ENCODE peak calls at places on chromosomes 16 and 17, in ten cellular contexts. One of them, this sample, is unnamed.

GRCh38 chr17:43570518-43570928 is 24.4 kb upstream of the ETV4 start:
- DNase-seq in upper lobe of right lung: no peak
- DNase-seq in fibroblast of pulmonary artery: no peak
- DNase-seq in heart right ventricle: no peak
- DNase-seq in bronchial epithelial cell: peak
- DNase-seq in hepatocyte: no peak
- DNase-seq in kidney: no peak
- DNase-seq in GM23338: no peak
- DNase-seq in dorsolateral prefrontal cortex: peak
- DNase-seq in tibial artery: no peak
- DNase-seq in this sample: no peak

GRCh38 chr17:75909051-75909811 is 4.5 kb upstream of the MRPL38 start:
- DNase-seq in upper lobe of right lung: peak
- DNase-seq in fibroblast of pulmonary artery: no peak
- DNase-seq in heart right ventricle: no peak
- DNase-seq in bronchial epithelial cell: no peak
- DNase-seq in hepatocyte: no peak
- DNase-seq in kidney: no peak
- DNase-seq in GM23338: no peak
- DNase-seq in dorsolateral prefrontal cortex: no peak
- DNase-seq in tibial artery: no peak
- DNase-seq in this sample: no peak

GRCh38 chr16:11133344-11133921 is 122.6 kb downstream of the SOCS1 start:
- DNase-seq in upper lobe of right lung: peak
- DNase-seq in fibroblast of pulmonary artery: peak
- DNase-seq in heart right ventricle: peak
- DNase-seq in bronchial epithelial cell: peak
- DNase-seq in hepatocyte: peak
- DNase-seq in kidney: peak
- DNase-seq in GM23338: no peak
- DNase-seq in dorsolateral prefrontal cortex: no peak
- DNase-seq in tibial artery: peak
- DNase-seq in this sample: peak

GRCh38 chr17:31535581-31535981 is 144.1 kb downstream of the RAB11FIP4 start:
- DNase-seq in upper lobe of right lung: no peak
- DNase-seq in fibroblast of pulmonary artery: no peak
- DNase-seq in heart right ventricle: no peak
- DNase-seq in bronchial epithelial cell: no peak
- DNase-seq in hepatocyte: no peak
- DNase-seq in kidney: peak
- DNase-seq in GM23338: no peak
- DNase-seq in dorsolateral prefrontal cortex: no peak
- DNase-seq in tibial artery: no peak
- DNase-seq in this sample: no peak

GRCh38 chr17:82097187-82097918 is 683 bp downstream of the FASN start:
- DNase-seq in upper lobe of right lung: peak
- DNase-seq in fibroblast of pulmonary artery: peak
- DNase-seq in heart right ventricle: peak
- DNase-seq in bronchial epithelial cell: no peak
- DNase-seq in hepatocyte: peak
- DNase-seq in kidney: peak
- DNase-seq in GM23338: peak
- DNase-seq in dorsolateral prefrontal cortex: no peak
- DNase-seq in tibial artery: no peak
- DNase-seq in this sample: no peak

GRCh38 chr17:954431-955164 is 25.0 kb downstream of the NXN start:
- DNase-seq in upper lobe of right lung: no peak
- DNase-seq in fibroblast of pulmonary artery: peak
- DNase-seq in heart right ventricle: no peak
- DNase-seq in bronchial epithelial cell: no peak
- DNase-seq in hepatocyte: peak
- DNase-seq in kidney: peak
- DNase-seq in GM23338: peak
- DNase-seq in dorsolateral prefrontal cortex: no peak
- DNase-seq in tibial artery: no peak
- DNase-seq in this sample: no peak

GRCh38 chr17:82419471-82419995 is 1.1 kb upstream of the OGFOD3 start:
- DNase-seq in upper lobe of right lung: no peak
- DNase-seq in fibroblast of pulmonary artery: no peak
- DNase-seq in heart right ventricle: no peak
- DNase-seq in bronchial epithelial cell: no peak
- DNase-seq in hepatocyte: no peak
- DNase-seq in kidney: no peak
- DNase-seq in GM23338: no peak
- DNase-seq in dorsolateral prefrontal cortex: no peak
- DNase-seq in tibial artery: no peak
- DNase-seq in this sample: no peak

GRCh38 chr16:23436992-23437391 is 16.0 kb downstream of the COG7 start:
- DNase-seq in upper lobe of right lung: no peak
- DNase-seq in fibroblast of pulmonary artery: no peak
- DNase-seq in heart right ventricle: no peak
- DNase-seq in bronchial epithelial cell: no peak
- DNase-seq in hepatocyte: no peak
- DNase-seq in kidney: no peak
- DNase-seq in GM23338: no peak
- DNase-seq in dorsolateral prefrontal cortex: no peak
- DNase-seq in tibial artery: no peak
- DNase-seq in this sample: no peak

GRCh38 chr16:66660422-66661209 is 35.9 kb downstream of the CMTM4 start:
- DNase-seq in upper lobe of right lung: peak
- DNase-seq in fibroblast of pulmonary artery: peak
- DNase-seq in heart right ventricle: peak
- DNase-seq in bronchial epithelial cell: peak
- DNase-seq in hepatocyte: peak
- DNase-seq in kidney: peak
- DNase-seq in GM23338: peak
- DNase-seq in dorsolateral prefrontal cortex: peak
- DNase-seq in tibial artery: peak
- DNase-seq in this sample: peak

DNA sequence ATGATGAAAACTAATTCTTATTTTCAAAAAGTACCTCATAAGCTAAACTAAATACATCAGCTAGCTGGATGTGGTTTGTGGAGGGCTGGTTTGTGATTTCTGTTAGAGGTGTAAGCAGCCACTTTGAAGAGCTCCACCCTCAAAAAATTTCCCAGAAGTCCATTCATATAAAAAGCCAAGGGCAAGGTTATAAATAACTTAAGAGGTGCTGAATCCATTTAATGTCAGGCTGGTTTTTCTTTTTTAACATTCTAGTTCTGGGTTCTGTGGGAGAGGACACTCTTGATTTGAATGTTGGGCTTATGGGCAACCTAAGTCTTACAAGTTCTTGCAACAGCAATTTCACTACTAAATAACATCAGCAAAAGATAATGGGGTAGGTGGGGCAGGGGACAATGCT is 3.4 kb upstream of the WIPI1 start:
- DNase-seq in upper lobe of right lung: no peak
- DNase-seq in fibroblast of pulmonary artery: no peak
- DNase-seq in heart right ventricle: no peak
- DNase-seq in bronchial epithelial cell: no peak
- DNase-seq in hepatocyte: no peak
- DNase-seq in kidney: no peak
- DNase-seq in GM23338: no peak
- DNase-seq in dorsolateral prefrontal cortex: no peak
- DNase-seq in tibial artery: no peak
- DNase-seq in this sample: no peak
- H3K4me3 ChIP-seq in upper lobe of right lung: no peak
- H3K4me3 ChIP-seq in fibroblast of pulmonary artery: no peak
- H3K4me3 ChIP-seq in heart right ventricle: no peak
- H3K4me3 ChIP-seq in bronchial epithelial cell: no peak
- H3K4me3 ChIP-seq in hepatocyte: no peak
- H3K4me3 ChIP-seq in kidney: no peak
- H3K4me3 ChIP-seq in GM23338: no peak
- H3K4me3 ChIP-seq in dorsolateral prefrontal cortex: no peak
- H3K4me3 ChIP-seq in tibial artery: no peak
- H3K4me3 ChIP-seq in this sample: no peak

DNA sequence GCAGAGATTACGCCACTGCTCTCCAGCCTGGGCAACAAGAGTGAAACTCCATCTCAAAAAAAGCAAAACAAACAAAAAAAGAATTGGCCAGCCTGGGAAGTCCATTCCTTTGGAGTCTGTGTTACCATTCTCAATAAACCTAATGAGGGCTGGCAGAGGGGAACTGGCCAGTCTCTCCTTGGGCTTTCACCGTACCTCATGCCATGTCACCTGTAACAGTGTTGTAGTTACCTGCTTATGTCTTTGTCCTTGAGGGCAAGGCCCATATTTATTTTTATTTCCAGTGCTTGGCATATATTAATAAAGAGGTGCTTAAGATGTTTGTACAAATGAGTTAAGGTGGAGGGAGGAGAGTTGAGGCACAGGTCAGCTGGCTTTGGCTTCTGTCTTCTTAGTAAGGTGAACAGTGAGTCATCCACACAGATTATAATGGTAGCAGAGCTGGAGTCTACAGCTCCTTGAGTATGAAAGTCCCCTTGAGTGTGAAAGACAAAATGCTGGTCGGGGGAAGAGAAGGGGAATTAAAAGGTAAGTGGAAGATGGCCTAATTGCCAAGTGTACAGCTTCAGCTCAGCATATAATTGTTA is 8.4 kb downstream of the C1QBP start:
- DNase-seq in upper lobe of right lung: no peak
- DNase-seq in fibroblast of pulmonary artery: no peak
- DNase-seq in heart right ventricle: no peak
- DNase-seq in bronchial epithelial cell: peak
- DNase-seq in hepatocyte: no peak
- DNase-seq in kidney: no peak
- DNase-seq in GM23338: no peak
- DNase-seq in dorsolateral prefrontal cortex: no peak
- DNase-seq in tibial artery: no peak
- DNase-seq in this sample: no peak
- TF ChIP-seq CTCF in upper lobe of right lung: no peak
- TF ChIP-seq CTCF in fibroblast of pulmonary artery: no peak
- TF ChIP-seq CTCF in heart right ventricle: no peak
- TF ChIP-seq CTCF in bronchial epithelial cell: no peak
- TF ChIP-seq CTCF in hepatocyte: no peak
- TF ChIP-seq CTCF in kidney: no peak
- TF ChIP-seq CTCF in GM23338: no peak
- TF ChIP-seq CTCF in dorsolateral prefrontal cortex: no peak
- TF ChIP-seq CTCF in tibial artery: no peak
- TF ChIP-seq CTCF in this sample: no peak

GRCh38 chr17:3552916-3553315 is 4.7 kb downstream of the TRPV3 start:
- DNase-seq in upper lobe of right lung: no peak
- DNase-seq in fibroblast of pulmonary artery: no peak
- DNase-seq in heart right ventricle: no peak
- DNase-seq in bronchial epithelial cell: no peak
- DNase-seq in hepatocyte: no peak
- DNase-seq in kidney: no peak
- DNase-seq in GM23338: no peak
- DNase-seq in dorsolateral prefrontal cortex: no peak
- DNase-seq in tibial artery: no peak
- DNase-seq in this sample: no peak

GRCh38 chr17:3555189-3555796 is 2.3 kb downstream of the TRPV3 start:
- DNase-seq in upper lobe of right lung: no peak
- DNase-seq in fibroblast of pulmonary artery: no peak
- DNase-seq in heart right ventricle: no peak
- DNase-seq in bronchial epithelial cell: no peak
- DNase-seq in hepatocyte: no peak
- DNase-seq in kidney: peak
- DNase-seq in GM23338: no peak
- DNase-seq in dorsolateral prefrontal cortex: no peak
- DNase-seq in tibial artery: no peak
- DNase-seq in this sample: no peak

GRCh38 chr17:3554440-3554839 is 3.2 kb downstream of the TRPV3 start:
- DNase-seq in upper lobe of right lung: no peak
- DNase-seq in fibroblast of pulmonary artery: no peak
- DNase-seq in heart right ventricle: no peak
- DNase-seq in bronchial epithelial cell: no peak
- DNase-seq in hepatocyte: no peak
- DNase-seq in kidney: peak
- DNase-seq in GM23338: no peak
- DNase-seq in dorsolateral prefrontal cortex: no peak
- DNase-seq in tibial artery: no peak
- DNase-seq in this sample: no peak

GRCh38 chr17:3551189-3551588 is 6.4 kb downstream of the TRPV3 start:
- DNase-seq in upper lobe of right lung: no peak
- DNase-seq in fibroblast of pulmonary artery: no peak
- DNase-seq in heart right ventricle: no peak
- DNase-seq in bronchial epithelial cell: no peak
- DNase-seq in hepatocyte: no peak
- DNase-seq in kidney: no peak
- DNase-seq in GM23338: peak
- DNase-seq in dorsolateral prefrontal cortex: no peak
- DNase-seq in tibial artery: no peak
- DNase-seq in this sample: peak

DNA sequence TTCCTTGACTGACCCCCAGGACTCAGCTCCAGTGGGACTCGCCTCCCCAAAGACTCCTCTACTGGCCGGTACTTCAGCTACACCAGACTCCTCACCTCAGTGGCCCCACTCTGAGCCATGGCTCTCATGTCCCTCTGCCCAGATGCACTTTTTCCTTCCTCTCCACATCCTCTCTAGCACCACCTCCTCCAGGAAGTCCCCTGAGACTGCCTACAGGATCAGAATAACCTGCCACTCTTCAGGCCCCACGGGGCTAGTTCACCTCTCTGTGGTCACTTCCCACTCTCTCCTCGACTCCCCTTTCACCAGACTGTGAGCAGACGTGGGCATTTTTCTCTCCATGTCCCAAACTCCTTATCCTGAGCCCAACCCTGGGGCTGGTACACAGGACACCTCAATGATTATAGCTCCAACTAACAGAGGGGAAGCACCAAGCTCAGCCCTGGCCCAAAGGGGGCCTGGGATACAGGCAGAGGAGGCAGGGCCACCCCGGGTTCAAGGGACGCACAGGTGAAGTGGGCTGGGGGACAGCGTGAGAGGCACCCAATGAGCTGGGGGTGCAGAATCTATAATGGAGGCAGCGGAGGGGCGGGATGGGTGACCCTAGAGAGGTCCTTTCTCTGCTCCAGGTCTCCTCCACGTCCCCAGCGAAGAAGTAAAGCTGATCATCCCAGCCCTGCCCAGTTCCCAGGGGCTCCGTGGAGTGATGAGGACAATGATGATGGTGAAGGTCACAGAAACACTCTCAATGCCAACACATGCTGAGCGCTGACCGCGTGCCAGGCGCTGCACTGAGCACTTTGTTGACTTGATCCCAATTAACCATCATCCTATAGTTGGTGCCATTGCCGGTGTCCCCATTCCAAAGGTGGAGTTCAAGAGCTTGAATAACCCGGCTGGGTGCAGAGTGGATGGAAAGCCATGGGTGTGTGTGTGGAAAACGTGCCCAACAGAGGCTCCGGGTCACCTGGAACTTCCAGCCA is 3.9 kb downstream of the TRPV3 start:
- DNase-seq in upper lobe of right lung: no peak
- DNase-seq in fibroblast of pulmonary artery: no peak
- DNase-seq in heart right ventricle: no peak
- DNase-seq in bronchial epithelial cell: no peak
- DNase-seq in hepatocyte: no peak
- DNase-seq in kidney: peak
- DNase-seq in GM23338: no peak
- DNase-seq in dorsolateral prefrontal cortex: no peak
- DNase-seq in tibial artery: no peak
- DNase-seq in this sample: no peak
- H3K4me3 ChIP-seq in upper lobe of right lung: no peak
- H3K4me3 ChIP-seq in fibroblast of pulmonary artery: no peak
- H3K4me3 ChIP-seq in heart right ventricle: no peak
- H3K4me3 ChIP-seq in bronchial epithelial cell: no peak
- H3K4me3 ChIP-seq in hepatocyte: no peak
- H3K4me3 ChIP-seq in kidney: no peak
- H3K4me3 ChIP-seq in GM23338: no peak
- H3K4me3 ChIP-seq in dorsolateral prefrontal cortex: no peak
- H3K4me3 ChIP-seq in tibial artery: no peak
- H3K4me3 ChIP-seq in this sample: no peak

GRCh38 chr16:70018254-70018653 is 67.1 kb downstream of the CLEC18A start:
- DNase-seq in upper lobe of right lung: no peak
- DNase-seq in fibroblast of pulmonary artery: peak
- DNase-seq in heart right ventricle: peak
- DNase-seq in bronchial epithelial cell: peak
- DNase-seq in hepatocyte: peak
- DNase-seq in kidney: no peak
- DNase-seq in GM23338: peak
- DNase-seq in dorsolateral prefrontal cortex: peak
- DNase-seq in tibial artery: no peak
- DNase-seq in this sample: no peak
- TF ChIP-seq CTCF in upper lobe of right lung: peak
- TF ChIP-seq CTCF in fibroblast of pulmonary artery: no peak
- TF ChIP-seq CTCF in heart right ventricle: no peak
- TF ChIP-seq CTCF in bronchial epithelial cell: peak
- TF ChIP-seq CTCF in hepatocyte: peak
- TF ChIP-seq CTCF in kidney: no peak
- TF ChIP-seq CTCF in GM23338: peak
- TF ChIP-seq CTCF in dorsolateral prefrontal cortex: no peak
- TF ChIP-seq CTCF in tibial artery: peak
- TF ChIP-seq CTCF in this sample: no peak

This sample was measured in RWPE2.